ENCODE peak calls at places on chromosome 1, in seven cellular contexts. F is NCI-H748 treated with DMSO at 0.1 percent for 48 hours; K is HS-5; X is WERI-Rb-1; Y is central memory CD4-positive, alpha-beta T cell; W is NCI-H1436 treated with DMSO at 0.1 percent for 48 hours; C is left colon. R is an unnamed sample.
A peak's percentile ranks its signal among the peaks of the same experiment; 100 is the strongest.

GRCh38 chr1:228695015-228695955 is 40.0 kb upstream of the RHOU start:
- DNase-seq in Y (no peak), W (no peak), X (no peak), K (no peak), F (no peak), C (no peak), R (no peak)

GRCh38 chr1:198205021-198205684 is 48.4 kb downstream of the NEK7 start:
- DNase-seq in F (no peak), C (no peak), X (no peak), W (no peak), Y (no peak), K (no peak), R (no peak)

GRCh38 chr1:92797297-92797696 is 12.4 kb upstream of the EVI5 start:
- DNase-seq in K (no peak), F (no peak), C (no peak), Y (no peak), W (no peak), X (no peak), R (no peak)

GRCh38 chr1:79042117-79042516 is 35.6 kb upstream of the ADGRL4 start:
- DNase-seq in F (no peak), C (no peak), K (peak; percentile 50), Y (no peak), W (no peak), X (no peak), R (no peak)

GRCh38 chr1:185438936-185439335 is 121.9 kb upstream of the IVNS1ABP start:
- DNase-seq in Y (no peak), K (no peak), C (no peak), F (no peak), X (no peak), W (no peak), R (no peak)

GRCh38 chr1:46613661-46614603 is 2.7 kb downstream of the MOB3C start:
- DNase-seq in K (no peak), F (no peak), W (no peak), C (peak; percentile 78), Y (peak; percentile 19), X (no peak), R (no peak)

GRCh38 chr1:21251773-21252471 is 38.3 kb downstream of the ECE1 start:
- DNase-seq in Y (no peak), W (no peak), X (no peak), K (peak; percentile 77), F (no peak), C (peak; percentile 34), R (peak; percentile 97)

GRCh38 chr1:121408354-121408753 is 223.6 kb downstream of the SRGAP2C start:
- DNase-seq in W (no peak), C (no peak), X (no peak), K (no peak), Y (no peak), F (no peak), R (no peak)

GRCh38 chr1:198986442-198986841 is 347.6 kb downstream of the PTPRC start:
- DNase-seq in C (no peak), X (no peak), K (no peak), Y (no peak), F (no peak), W (no peak), R (no peak)

GRCh38 chr1:40247655-40248054 is at the start of gene TMCO2:
- DNase-seq in X (no peak), W (no peak), C (no peak), K (no peak), Y (no peak), F (no peak), R (no peak)

GRCh38 chr1:217134857-217135568 is 411.8 kb upstream of the ESRRG start:
- DNase-seq in F (peak; percentile 54), Y (no peak), K (peak; percentile 14), X (peak; percentile 91), W (no peak), C (no peak), R (no peak)